ENCODE peak calls at places on chromosomes 13 and 19, in five cellular contexts. J, V, U, L and G are unnamed samples.

GRCh38 chr13:109366521-109366920 is 419.9 kb downstream of the IRS2 start:
- DNase-seq in J (no peak), V (no peak), U (no peak), L (no peak), G (no peak)

GRCh38 chr13:104111031-104111430 is 1044.8 kb upstream of the SLC10A2 start:
- DNase-seq in J (no peak), V (no peak), U (no peak), L (no peak), G (no peak)

GRCh38 chr19:35748106-35749020 is at the start of gene LIN37:
- DNase-seq in J (peak), V (peak), U (peak), L (peak), G (peak)

GRCh38 chr19:47848871-47849473 is 10.1 kb upstream of the TPRX2 start:
- DNase-seq in J (no peak), V (peak), U (peak), L (no peak), G (no peak)

GRCh38 chr13:30972888-30973377 is 40.5 kb downstream of the TEX26 start:
- DNase-seq in J (no peak), V (no peak), U (no peak), L (no peak), G (no peak)

GRCh38 chr19:55305983-55306562 is 19.1 kb downstream of the TMEM150B start:
- DNase-seq in J (no peak), V (peak), U (no peak), L (no peak), G (no peak)

GRCh38 chr19:55584871-55585270 is 4.2 kb upstream of the ZNF579 start:
- DNase-seq in J (no peak), V (no peak), U (no peak), L (no peak), G (no peak)

GRCh38 chr13:100707818-100708740 is 33.5 kb upstream of the TMTC4 start:
- DNase-seq in J (no peak), V (no peak), U (peak), L (no peak), G (no peak)

GRCh38 chr19:5436101-5436947 is 18.9 kb upstream of the ZNRF4 start:
- DNase-seq in J (no peak), V (peak), U (peak), L (peak), G (no peak)

GRCh38 chr19:12660980-12661379 is 5.6 kb downstream of the MAN2B1 start:
- DNase-seq in J (no peak), V (no peak), U (no peak), L (no peak), G (no peak)

GRCh38 chr13:52849727-52850395 is 1.4 kb upstream of the PCDH8 start:
- DNase-seq in J (no peak), V (peak), U (no peak), L (no peak), G (no peak)

GRCh38 chr13:113903912-113904311 is 40.0 kb upstream of the GAS6 start:
- DNase-seq in J (no peak), V (no peak), U (no peak), L (no peak), G (no peak)

GRCh38 chr19:20162821-20163220 is 4.2 kb upstream of the ZNF486 start:
- DNase-seq in J (no peak), V (no peak), U (no peak), L (no peak), G (no peak)

GRCh38 chr19:22261596-22261995 is 24.6 kb upstream of the ZNF729 start:
- DNase-seq in J (no peak), V (no peak), U (no peak), L (no peak), G (no peak)

GRCh38 chr13:20033486-20033885 is 75.0 kb downstream of the ZMYM2 start:
- DNase-seq in J (no peak), V (no peak), U (no peak), L (no peak), G (no peak)

GRCh38 chr13:88303157-88303556 is 632.0 kb downstream of the SLITRK5 start:
- DNase-seq in J (no peak), V (no peak), U (no peak), L (no peak), G (no peak)

GRCh38 chr13:41652735-41653361 is 195.5 kb downstream of the RGCC start:
- DNase-seq in J (no peak), V (no peak), U (peak), L (peak), G (no peak)

GRCh38 chr19:33684550-33685303 is 63.0 kb downstream of the CHST8 start:
- DNase-seq in J (no peak), V (peak), U (no peak), L (no peak), G (no peak)

GRCh38 chr19:6739884-6740588 is 556 bp downstream of the TRIP10 start:
- DNase-seq in J (no peak), V (peak), U (peak), L (no peak), G (no peak)

GRCh38 chr19:16026131-16026530 is 50.2 kb upstream of the TPM4 start:
- DNase-seq in J (no peak), V (no peak), U (no peak), L (no peak), G (no peak)

GRCh38 chr13:45592758-45593157 is 22.8 kb downstream of the ERICH6B start:
- DNase-seq in J (no peak), V (no peak), U (no peak), L (no peak), G (no peak)

GRCh38 chr19:17109962-17110598 is 34.5 kb downstream of the MYO9B start:
- DNase-seq in J (no peak), V (no peak), U (no peak), L (no peak), G (no peak)

GRCh38 chr13:112605531-112605990 is 17.6 kb upstream of the TUBGCP3 start:
- DNase-seq in J (no peak), V (no peak), U (peak), L (no peak), G (no peak)

GRCh38 chr13:87661471-87661870 is 9.7 kb upstream of the SLITRK5 start:
- DNase-seq in J (no peak), V (no peak), U (peak), L (no peak), G (no peak)

GRCh38 chr19:41324921-41325639 is 15.1 kb downstream of the CCDC97 start:
- DNase-seq in J (no peak), V (peak), U (no peak), L (peak), G (no peak)

GRCh38 chr19:56837492-56837891 is 3.0 kb downstream of the PEG3 start:
- DNase-seq in J (no peak), V (no peak), U (no peak), L (no peak), G (no peak)

GRCh38 chr19:53037101-53038097 is 7.1 kb upstream of the ERVV-2 start:
- DNase-seq in J (no peak), V (peak), U (no peak), L (no peak), G (no peak)